ENCODE peak calls at places on chromosomes 2 and 18, in nine cellular contexts. One of them, this sample, is unnamed.

GRCh38 chr2:19574788-19575260 is 216.4 kb upstream of the OSR1 start:
- DNase-seq in fibroblast of villous mesenchyme: peak; percentile 75
- DNase-seq in heart left ventricle: peak; percentile 70
- DNase-seq in dorsolateral prefrontal cortex: no peak
- DNase-seq in Caco-2: no peak
- DNase-seq in hepatocyte: peak; percentile 26
- DNase-seq in brain microvascular endothelial cell: peak; percentile 47
- DNase-seq in cardiac muscle cell: peak; percentile 88
- DNase-seq in coronary artery: peak; percentile 77
- DNase-seq in this sample: no peak

GRCh38 chr18:54382733-54383252 is 25.1 kb downstream of the C18orf54 start:
- DNase-seq in fibroblast of villous mesenchyme: no peak
- DNase-seq in heart left ventricle: no peak
- DNase-seq in dorsolateral prefrontal cortex: no peak
- DNase-seq in Caco-2: no peak
- DNase-seq in hepatocyte: no peak
- DNase-seq in brain microvascular endothelial cell: no peak
- DNase-seq in cardiac muscle cell: no peak
- DNase-seq in coronary artery: no peak
- DNase-seq in this sample: no peak

GRCh38 chr2:72414108-72414507 is 266.4 kb upstream of the CYP26B1 start:
- DNase-seq in fibroblast of villous mesenchyme: no peak
- DNase-seq in heart left ventricle: no peak
- DNase-seq in dorsolateral prefrontal cortex: no peak
- DNase-seq in Caco-2: no peak
- DNase-seq in hepatocyte: no peak
- DNase-seq in brain microvascular endothelial cell: no peak
- DNase-seq in cardiac muscle cell: no peak
- DNase-seq in coronary artery: no peak
- DNase-seq in this sample: no peak

GRCh38 chr2:45617496-45617895 is 6.4 kb upstream of the SRBD1 start:
- DNase-seq in fibroblast of villous mesenchyme: no peak
- DNase-seq in heart left ventricle: no peak
- DNase-seq in dorsolateral prefrontal cortex: no peak
- DNase-seq in Caco-2: no peak
- DNase-seq in hepatocyte: no peak
- DNase-seq in brain microvascular endothelial cell: no peak
- DNase-seq in cardiac muscle cell: no peak
- DNase-seq in coronary artery: no peak
- DNase-seq in this sample: no peak

GRCh38 chr2:219687266-219687665 is 59.8 kb downstream of the SLC4A3 start:
- DNase-seq in fibroblast of villous mesenchyme: peak; percentile 72
- DNase-seq in heart left ventricle: no peak
- DNase-seq in dorsolateral prefrontal cortex: no peak
- DNase-seq in Caco-2: no peak
- DNase-seq in hepatocyte: no peak
- DNase-seq in brain microvascular endothelial cell: peak; percentile 74
- DNase-seq in cardiac muscle cell: peak; percentile 79
- DNase-seq in coronary artery: no peak
- DNase-seq in this sample: no peak

GRCh38 chr2:4992226-4992625 is 700.0 kb upstream of the SOX11 start:
- DNase-seq in fibroblast of villous mesenchyme: no peak
- DNase-seq in heart left ventricle: no peak
- DNase-seq in dorsolateral prefrontal cortex: no peak
- DNase-seq in Caco-2: no peak
- DNase-seq in hepatocyte: no peak
- DNase-seq in brain microvascular endothelial cell: no peak
- DNase-seq in cardiac muscle cell: no peak
- DNase-seq in coronary artery: no peak
- DNase-seq in this sample: no peak

GRCh38 chr2:163210430-163210918 is 371.9 kb upstream of the KCNH7 start:
- DNase-seq in fibroblast of villous mesenchyme: peak; percentile 63
- DNase-seq in heart left ventricle: no peak
- DNase-seq in dorsolateral prefrontal cortex: no peak
- DNase-seq in Caco-2: no peak
- DNase-seq in hepatocyte: no peak
- DNase-seq in brain microvascular endothelial cell: peak; percentile 20
- DNase-seq in cardiac muscle cell: peak; percentile 45
- DNase-seq in coronary artery: no peak
- DNase-seq in this sample: no peak

GRCh38 chr2:100223502-100223901 is 81.1 kb upstream of the AFF3 start:
- DNase-seq in fibroblast of villous mesenchyme: no peak
- DNase-seq in heart left ventricle: no peak
- DNase-seq in dorsolateral prefrontal cortex: no peak
- DNase-seq in Caco-2: no peak
- DNase-seq in hepatocyte: no peak
- DNase-seq in brain microvascular endothelial cell: no peak
- DNase-seq in cardiac muscle cell: no peak
- DNase-seq in coronary artery: no peak
- DNase-seq in this sample: no peak

GRCh38 chr2:241775223-241776177 is 1.1 kb upstream of the GAL3ST2 start:
- DNase-seq in fibroblast of villous mesenchyme: no peak
- DNase-seq in heart left ventricle: no peak
- DNase-seq in dorsolateral prefrontal cortex: no peak
- DNase-seq in Caco-2: no peak
- DNase-seq in hepatocyte: no peak
- DNase-seq in brain microvascular endothelial cell: no peak
- DNase-seq in cardiac muscle cell: no peak
- DNase-seq in coronary artery: peak; percentile 66
- DNase-seq in this sample: no peak

GRCh38 chr2:98508690-98509054 is 64.0 kb downstream of the INPP4A start:
- DNase-seq in fibroblast of villous mesenchyme: peak; percentile 91
- DNase-seq in heart left ventricle: no peak
- DNase-seq in dorsolateral prefrontal cortex: no peak
- DNase-seq in Caco-2: no peak
- DNase-seq in hepatocyte: no peak
- DNase-seq in brain microvascular endothelial cell: peak; percentile 23
- DNase-seq in cardiac muscle cell: peak; percentile 96
- DNase-seq in coronary artery: no peak
- DNase-seq in this sample: no peak

GRCh38 chr2:31986906-31987305 is 23.9 kb downstream of the MEMO1 start:
- DNase-seq in fibroblast of villous mesenchyme: no peak
- DNase-seq in heart left ventricle: no peak
- DNase-seq in dorsolateral prefrontal cortex: no peak
- DNase-seq in Caco-2: no peak
- DNase-seq in hepatocyte: no peak
- DNase-seq in brain microvascular endothelial cell: no peak
- DNase-seq in cardiac muscle cell: no peak
- DNase-seq in coronary artery: no peak
- DNase-seq in this sample: no peak

DNA sequence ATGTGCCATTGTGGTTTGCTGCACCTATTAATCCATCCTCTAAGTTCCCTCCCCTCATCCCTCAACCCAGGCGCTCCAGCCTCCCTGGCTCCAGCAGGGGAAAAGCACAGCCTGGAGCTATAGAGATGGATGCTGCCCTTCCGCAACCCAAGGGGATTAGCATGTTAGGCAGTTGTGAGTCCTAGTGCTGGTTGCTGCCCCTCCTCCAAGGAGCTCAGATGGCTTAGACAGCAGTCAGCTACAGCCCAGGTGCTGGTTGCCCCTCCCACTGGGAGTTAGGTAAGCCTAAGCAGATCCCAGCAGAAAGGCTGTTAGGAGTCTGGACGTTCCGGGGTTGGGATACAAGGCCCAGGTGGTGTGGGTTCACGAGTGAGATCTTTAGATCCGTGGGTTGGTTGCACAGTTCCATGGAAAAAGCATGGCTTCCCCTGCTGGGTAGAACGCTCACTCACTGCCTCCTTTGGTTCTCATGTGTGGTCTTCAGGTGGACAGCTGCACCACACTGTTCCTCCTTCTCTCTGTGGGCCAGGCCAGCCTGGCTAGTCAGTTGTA is 446.1 kb downstream of the ZNF804A start:
- DNase-seq in fibroblast of villous mesenchyme: no peak
- DNase-seq in heart left ventricle: no peak
- DNase-seq in dorsolateral prefrontal cortex: no peak
- DNase-seq in Caco-2: no peak
- DNase-seq in hepatocyte: peak; percentile 4
- DNase-seq in brain microvascular endothelial cell: no peak
- DNase-seq in cardiac muscle cell: no peak
- DNase-seq in coronary artery: no peak
- DNase-seq in this sample: no peak
- H3K4me3 ChIP-seq in fibroblast of villous mesenchyme: no peak overlapping the region
- H3K4me3 ChIP-seq in heart left ventricle: no peak overlapping the region
- H3K4me3 ChIP-seq in dorsolateral prefrontal cortex: no peak overlapping the region
- H3K4me3 ChIP-seq in Caco-2: no peak overlapping the region
- H3K4me3 ChIP-seq in hepatocyte: no peak overlapping the region
- H3K4me3 ChIP-seq in brain microvascular endothelial cell: no peak overlapping the region
- H3K4me3 ChIP-seq in cardiac muscle cell: no peak overlapping the region
- H3K4me3 ChIP-seq in coronary artery: no peak overlapping the region
- H3K4me3 ChIP-seq in this sample: no peak overlapping the region

DNA sequence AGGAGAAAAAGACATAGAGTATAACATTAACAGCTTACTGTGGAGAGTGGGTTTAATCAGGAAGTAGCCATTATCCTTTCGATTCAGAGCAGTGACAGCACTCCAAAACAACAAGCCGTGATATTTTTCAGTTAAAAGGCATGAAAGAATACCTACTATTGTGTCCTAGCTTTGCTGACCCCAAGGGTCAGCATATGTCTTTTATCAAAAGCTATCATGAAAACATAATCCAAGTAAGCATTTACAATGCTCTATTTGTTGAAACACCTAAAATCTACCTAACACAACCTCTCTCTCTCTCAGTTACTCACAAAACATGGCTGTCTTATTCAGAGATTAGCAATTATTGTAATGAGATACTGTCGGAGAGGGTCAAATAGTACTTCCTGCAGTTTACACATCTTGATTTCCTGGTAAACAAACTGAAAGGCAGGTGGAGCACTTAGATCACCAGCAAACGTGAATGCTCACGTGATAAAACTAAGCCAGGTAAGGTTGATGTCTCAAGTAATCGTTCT is 100.0 kb downstream of the BAZ2B start:
- DNase-seq in fibroblast of villous mesenchyme: peak; percentile 28
- DNase-seq in heart left ventricle: no peak
- DNase-seq in dorsolateral prefrontal cortex: no peak
- DNase-seq in Caco-2: peak; percentile 23
- DNase-seq in hepatocyte: peak; percentile 69
- DNase-seq in brain microvascular endothelial cell: peak; percentile 5
- DNase-seq in cardiac muscle cell: peak; percentile 38
- DNase-seq in coronary artery: no peak
- DNase-seq in this sample: peak; percentile 51
- TF ChIP-seq CTCF in fibroblast of villous mesenchyme: no peak
- TF ChIP-seq CTCF in heart left ventricle: no peak
- TF ChIP-seq CTCF in dorsolateral prefrontal cortex: no peak
- TF ChIP-seq CTCF in Caco-2: no peak
- TF ChIP-seq CTCF in hepatocyte: no peak
- TF ChIP-seq CTCF in brain microvascular endothelial cell: no peak
- TF ChIP-seq CTCF in cardiac muscle cell: no peak
- TF ChIP-seq CTCF in coronary artery: no peak
- TF ChIP-seq CTCF in this sample: no peak

DNA sequence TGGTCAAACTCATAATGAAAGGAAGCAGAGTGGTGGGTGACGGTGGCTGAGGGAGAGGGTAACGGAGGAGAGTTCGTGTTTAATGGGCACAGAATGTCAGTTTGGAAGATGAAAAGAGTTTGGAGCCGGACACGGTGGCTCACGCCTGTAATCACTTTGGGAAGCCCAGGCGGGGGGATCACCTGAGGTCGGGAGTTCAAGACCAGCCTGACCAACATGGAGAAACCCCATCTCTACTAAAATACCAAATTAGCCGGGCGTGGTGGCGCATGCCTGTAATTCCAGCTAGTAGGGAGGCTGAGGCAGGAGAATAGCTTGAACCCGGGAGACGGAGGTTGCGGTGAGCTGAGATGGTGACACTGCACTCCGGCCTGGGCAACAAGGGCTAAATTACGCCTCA is 1.3 kb downstream of the MCM6 start:
- DNase-seq in fibroblast of villous mesenchyme: no peak
- DNase-seq in heart left ventricle: no peak
- DNase-seq in dorsolateral prefrontal cortex: no peak
- DNase-seq in Caco-2: no peak
- DNase-seq in hepatocyte: no peak
- DNase-seq in brain microvascular endothelial cell: no peak
- DNase-seq in cardiac muscle cell: no peak
- DNase-seq in coronary artery: no peak
- DNase-seq in this sample: no peak
- H3K4me3 ChIP-seq in fibroblast of villous mesenchyme: peak overlapping the region; percentile 78
- H3K4me3 ChIP-seq in heart left ventricle: no peak overlapping the region
- H3K4me3 ChIP-seq in dorsolateral prefrontal cortex: no peak overlapping the region
- H3K4me3 ChIP-seq in Caco-2: peak overlapping the region; percentile 93
- H3K4me3 ChIP-seq in hepatocyte: peak overlapping the region; percentile 49
- H3K4me3 ChIP-seq in brain microvascular endothelial cell: peak overlapping the region; percentile 75
- H3K4me3 ChIP-seq in cardiac muscle cell: peak overlapping the region; percentile 79
- H3K4me3 ChIP-seq in coronary artery: no peak overlapping the region
- H3K4me3 ChIP-seq in this sample: peak overlapping the region; percentile 63

GRCh38 chr2:176272870-176273269 is 3.6 kb downstream of the MTX2 start:
- DNase-seq in fibroblast of villous mesenchyme: no peak
- DNase-seq in heart left ventricle: no peak
- DNase-seq in dorsolateral prefrontal cortex: no peak
- DNase-seq in Caco-2: no peak
- DNase-seq in hepatocyte: no peak
- DNase-seq in brain microvascular endothelial cell: no peak
- DNase-seq in cardiac muscle cell: no peak
- DNase-seq in coronary artery: no peak
- DNase-seq in this sample: no peak

GRCh38 chr2:176270100-176270750 is 983 bp downstream of the MTX2 start:
- DNase-seq in fibroblast of villous mesenchyme: peak; percentile 9
- DNase-seq in heart left ventricle: no peak
- DNase-seq in dorsolateral prefrontal cortex: no peak
- DNase-seq in Caco-2: peak; percentile 3
- DNase-seq in hepatocyte: no peak
- DNase-seq in brain microvascular endothelial cell: no peak
- DNase-seq in cardiac muscle cell: no peak
- DNase-seq in coronary artery: no peak
- DNase-seq in this sample: no peak

GRCh38 chr2:176268976-176269318 is 295 bp upstream of the MTX2 start:
- DNase-seq in fibroblast of villous mesenchyme: no peak
- DNase-seq in heart left ventricle: no peak
- DNase-seq in dorsolateral prefrontal cortex: no peak
- DNase-seq in Caco-2: no peak
- DNase-seq in hepatocyte: no peak
- DNase-seq in brain microvascular endothelial cell: no peak
- DNase-seq in cardiac muscle cell: no peak
- DNase-seq in coronary artery: no peak
- DNase-seq in this sample: no peak

DNA sequence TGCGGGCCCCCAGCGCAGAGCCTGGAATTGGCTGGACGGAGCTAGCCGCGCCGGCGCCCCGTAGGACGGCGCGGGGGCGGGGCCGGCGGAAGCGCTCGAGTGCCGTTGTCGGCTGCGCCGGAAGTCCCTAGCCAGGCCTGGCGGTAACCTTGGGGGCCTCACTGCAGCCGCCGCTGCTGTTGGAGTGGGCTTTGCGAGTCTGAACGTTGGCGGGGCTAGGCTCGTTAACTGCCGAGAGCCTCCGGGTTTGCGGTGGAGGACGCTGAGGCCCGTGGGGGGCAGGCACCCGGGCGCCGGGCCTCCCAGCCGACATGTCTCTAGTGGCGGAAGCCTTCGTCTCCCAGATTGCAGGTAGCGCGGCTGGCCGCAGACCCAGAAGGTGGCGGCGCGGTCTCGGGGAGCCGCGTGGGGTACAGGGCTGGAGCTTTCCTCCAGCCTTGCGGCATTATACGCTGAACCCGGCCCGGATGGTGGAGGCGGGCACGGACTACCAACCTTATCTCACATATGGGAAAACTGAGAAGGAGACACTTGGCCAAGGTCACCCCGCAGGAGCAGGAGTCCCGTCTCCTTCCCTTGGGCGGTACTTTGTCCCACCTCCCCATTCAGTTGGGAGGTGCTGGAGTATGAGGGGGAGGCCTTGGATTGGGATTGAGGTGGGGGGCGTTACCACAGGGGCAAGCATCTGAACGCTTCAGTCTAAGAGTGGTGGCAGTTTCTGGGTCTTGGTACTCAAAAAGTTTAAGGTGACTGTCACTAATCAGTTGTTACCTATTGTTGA is at the start of gene MTX2:
- DNase-seq in fibroblast of villous mesenchyme: peak; percentile 71
- DNase-seq in heart left ventricle: peak; percentile 81
- DNase-seq in dorsolateral prefrontal cortex: peak; percentile 56
- DNase-seq in Caco-2: peak; percentile 86
- DNase-seq in hepatocyte: peak; percentile 90
- DNase-seq in brain microvascular endothelial cell: peak; percentile 36
- DNase-seq in cardiac muscle cell: peak; percentile 78
- DNase-seq in coronary artery: peak; percentile 80
- DNase-seq in this sample: peak; percentile 33
- TF ChIP-seq CTCF in fibroblast of villous mesenchyme: no peak
- TF ChIP-seq CTCF in heart left ventricle: no peak
- TF ChIP-seq CTCF in dorsolateral prefrontal cortex: peak; percentile 15
- TF ChIP-seq CTCF in Caco-2: peak; percentile 31
- TF ChIP-seq CTCF in hepatocyte: no peak
- TF ChIP-seq CTCF in brain microvascular endothelial cell: peak; percentile 23
- TF ChIP-seq CTCF in cardiac muscle cell: peak; percentile 3
- TF ChIP-seq CTCF in coronary artery: no peak
- TF ChIP-seq CTCF in this sample: peak; percentile 1